ENCODE peak calls at places on chromosome 9, in eight cellular contexts. One of them, this sample, is unnamed.

GRCh38 chr9:127493592-127494303 is 42.4 kb downstream of the LRSAM1 start:
- DNase-seq in activated effector memory CD4-positive, alpha-beta T cell treated with Interleukin-2 at 50 U/mL for 16 hours: no peak
- DNase-seq in DMS153: no peak
- DNase-seq in COLO829: no peak
- DNase-seq in activated gamma-delta T cell treated with Interleukin-2 at 50 U/mL for 16 hours: no peak
- DNase-seq in posterior cingulate gyrus: no peak
- DNase-seq in H7: no peak
- DNase-seq in kidney glomerular epithelial cell: no peak
- DNase-seq in this sample: no peak

GRCh38 chr9:93674580-93675335 is 98.4 kb downstream of the PHF2 start:
- DNase-seq in DMS153: no peak
- DNase-seq in kidney glomerular epithelial cell: no peak
- DNase-seq in COLO829: no peak
- DNase-seq in activated gamma-delta T cell treated with Interleukin-2 at 50 U/mL for 16 hours: peak
- DNase-seq in H7: peak
- DNase-seq in posterior cingulate gyrus: no peak
- DNase-seq in activated effector memory CD4-positive, alpha-beta T cell treated with Interleukin-2 at 50 U/mL for 16 hours: no peak
- DNase-seq in this sample: peak

GRCh38 chr9:132451276-132451675 is 41.3 kb downstream of the CFAP77 start:
- DNase-seq in COLO829: no peak
- DNase-seq in activated gamma-delta T cell treated with Interleukin-2 at 50 U/mL for 16 hours: peak
- DNase-seq in activated effector memory CD4-positive, alpha-beta T cell treated with Interleukin-2 at 50 U/mL for 16 hours: no peak
- DNase-seq in posterior cingulate gyrus: no peak
- DNase-seq in kidney glomerular epithelial cell: no peak
- DNase-seq in DMS153: no peak
- DNase-seq in H7: no peak
- DNase-seq in this sample: no peak

GRCh38 chr9:134809296-134809695 is 71.3 kb upstream of the FCN2 start:
- DNase-seq in posterior cingulate gyrus: no peak
- DNase-seq in activated gamma-delta T cell treated with Interleukin-2 at 50 U/mL for 16 hours: no peak
- DNase-seq in COLO829: no peak
- DNase-seq in H7: no peak
- DNase-seq in kidney glomerular epithelial cell: no peak
- DNase-seq in DMS153: no peak
- DNase-seq in activated effector memory CD4-positive, alpha-beta T cell treated with Interleukin-2 at 50 U/mL for 16 hours: no peak
- DNase-seq in this sample: no peak

GRCh38 chr9:129569506-129570449 is 51.1 kb downstream of the C9orf50 start:
- DNase-seq in posterior cingulate gyrus: no peak
- DNase-seq in activated effector memory CD4-positive, alpha-beta T cell treated with Interleukin-2 at 50 U/mL for 16 hours: no peak
- DNase-seq in activated gamma-delta T cell treated with Interleukin-2 at 50 U/mL for 16 hours: no peak
- DNase-seq in H7: peak
- DNase-seq in kidney glomerular epithelial cell: no peak
- DNase-seq in COLO829: no peak
- DNase-seq in DMS153: no peak
- DNase-seq in this sample: peak

GRCh38 chr9:35679766-35680330 is 6.1 kb downstream of the CA9 start:
- DNase-seq in H7: no peak
- DNase-seq in activated effector memory CD4-positive, alpha-beta T cell treated with Interleukin-2 at 50 U/mL for 16 hours: no peak
- DNase-seq in posterior cingulate gyrus: no peak
- DNase-seq in kidney glomerular epithelial cell: no peak
- DNase-seq in COLO829: no peak
- DNase-seq in activated gamma-delta T cell treated with Interleukin-2 at 50 U/mL for 16 hours: no peak
- DNase-seq in DMS153: no peak
- DNase-seq in this sample: no peak

GRCh38 chr9:20225841-20226240 is 396.5 kb downstream of the MLLT3 start:
- DNase-seq in kidney glomerular epithelial cell: no peak
- DNase-seq in COLO829: no peak
- DNase-seq in activated gamma-delta T cell treated with Interleukin-2 at 50 U/mL for 16 hours: no peak
- DNase-seq in DMS153: no peak
- DNase-seq in activated effector memory CD4-positive, alpha-beta T cell treated with Interleukin-2 at 50 U/mL for 16 hours: no peak
- DNase-seq in posterior cingulate gyrus: no peak
- DNase-seq in H7: no peak
- DNase-seq in this sample: no peak

GRCh38 chr9:113154471-113154870 is 3.7 kb downstream of the SLC31A2 start:
- DNase-seq in posterior cingulate gyrus: peak
- DNase-seq in H7: no peak
- DNase-seq in DMS153: no peak
- DNase-seq in activated effector memory CD4-positive, alpha-beta T cell treated with Interleukin-2 at 50 U/mL for 16 hours: no peak
- DNase-seq in COLO829: no peak
- DNase-seq in kidney glomerular epithelial cell: peak
- DNase-seq in activated gamma-delta T cell treated with Interleukin-2 at 50 U/mL for 16 hours: no peak
- DNase-seq in this sample: no peak

GRCh38 chr9:82404484-82405280 is 416.1 kb downstream of the SPATA31D1 start:
- DNase-seq in H7: no peak
- DNase-seq in activated gamma-delta T cell treated with Interleukin-2 at 50 U/mL for 16 hours: no peak
- DNase-seq in kidney glomerular epithelial cell: no peak
- DNase-seq in activated effector memory CD4-positive, alpha-beta T cell treated with Interleukin-2 at 50 U/mL for 16 hours: no peak
- DNase-seq in COLO829: peak
- DNase-seq in posterior cingulate gyrus: no peak
- DNase-seq in DMS153: no peak
- DNase-seq in this sample: no peak

GRCh38 chr9:3954950-3955670 is 344.8 kb downstream of the GLIS3 start:
- DNase-seq in activated gamma-delta T cell treated with Interleukin-2 at 50 U/mL for 16 hours: no peak
- DNase-seq in activated effector memory CD4-positive, alpha-beta T cell treated with Interleukin-2 at 50 U/mL for 16 hours: no peak
- DNase-seq in kidney glomerular epithelial cell: no peak
- DNase-seq in posterior cingulate gyrus: no peak
- DNase-seq in H7: peak
- DNase-seq in DMS153: no peak
- DNase-seq in COLO829: no peak
- DNase-seq in this sample: peak

GRCh38 chr9:131635285-131635684 is 90.0 kb downstream of the PRRT1B start:
- DNase-seq in kidney glomerular epithelial cell: peak
- DNase-seq in posterior cingulate gyrus: no peak
- DNase-seq in COLO829: peak
- DNase-seq in DMS153: peak
- DNase-seq in activated effector memory CD4-positive, alpha-beta T cell treated with Interleukin-2 at 50 U/mL for 16 hours: peak
- DNase-seq in activated gamma-delta T cell treated with Interleukin-2 at 50 U/mL for 16 hours: peak
- DNase-seq in H7: peak
- DNase-seq in this sample: peak

GRCh38 chr9:5621327-5621726 is 7.6 kb upstream of the RIC1 start:
- DNase-seq in activated gamma-delta T cell treated with Interleukin-2 at 50 U/mL for 16 hours: no peak
- DNase-seq in posterior cingulate gyrus: no peak
- DNase-seq in COLO829: peak
- DNase-seq in activated effector memory CD4-positive, alpha-beta T cell treated with Interleukin-2 at 50 U/mL for 16 hours: no peak
- DNase-seq in H7: no peak
- DNase-seq in DMS153: no peak
- DNase-seq in kidney glomerular epithelial cell: no peak
- DNase-seq in this sample: no peak

GRCh38 chr9:2116073-2116472 is 100.9 kb downstream of the SMARCA2 start:
- DNase-seq in kidney glomerular epithelial cell: no peak
- DNase-seq in H7: peak
- DNase-seq in COLO829: no peak
- DNase-seq in posterior cingulate gyrus: no peak
- DNase-seq in DMS153: no peak
- DNase-seq in activated effector memory CD4-positive, alpha-beta T cell treated with Interleukin-2 at 50 U/mL for 16 hours: no peak
- DNase-seq in activated gamma-delta T cell treated with Interleukin-2 at 50 U/mL for 16 hours: no peak
- DNase-seq in this sample: peak

GRCh38 chr9:121059998-121060636 is 10.0 kb upstream of the C5 start:
- DNase-seq in COLO829: peak
- DNase-seq in H7: peak
- DNase-seq in activated gamma-delta T cell treated with Interleukin-2 at 50 U/mL for 16 hours: peak
- DNase-seq in activated effector memory CD4-positive, alpha-beta T cell treated with Interleukin-2 at 50 U/mL for 16 hours: no peak
- DNase-seq in DMS153: peak
- DNase-seq in kidney glomerular epithelial cell: peak
- DNase-seq in posterior cingulate gyrus: no peak
- DNase-seq in this sample: peak

GRCh38 chr9:36165766-36166149 is 3.4 kb upstream of the CCIN start:
- DNase-seq in posterior cingulate gyrus: no peak
- DNase-seq in activated effector memory CD4-positive, alpha-beta T cell treated with Interleukin-2 at 50 U/mL for 16 hours: no peak
- DNase-seq in activated gamma-delta T cell treated with Interleukin-2 at 50 U/mL for 16 hours: no peak
- DNase-seq in H7: no peak
- DNase-seq in kidney glomerular epithelial cell: peak
- DNase-seq in COLO829: no peak
- DNase-seq in DMS153: no peak
- DNase-seq in this sample: no peak

GRCh38 chr9:115142502-115143265 is 24.7 kb upstream of the TNC start:
- DNase-seq in H7: no peak
- DNase-seq in activated gamma-delta T cell treated with Interleukin-2 at 50 U/mL for 16 hours: no peak
- DNase-seq in kidney glomerular epithelial cell: no peak
- DNase-seq in COLO829: peak
- DNase-seq in activated effector memory CD4-positive, alpha-beta T cell treated with Interleukin-2 at 50 U/mL for 16 hours: no peak
- DNase-seq in posterior cingulate gyrus: peak
- DNase-seq in DMS153: no peak
- DNase-seq in this sample: no peak

GRCh38 chr9:78669591-78669990 is 372.7 kb downstream of the PSAT1 start:
- DNase-seq in COLO829: no peak
- DNase-seq in DMS153: no peak
- DNase-seq in posterior cingulate gyrus: no peak
- DNase-seq in H7: no peak
- DNase-seq in kidney glomerular epithelial cell: peak
- DNase-seq in activated effector memory CD4-positive, alpha-beta T cell treated with Interleukin-2 at 50 U/mL for 16 hours: no peak
- DNase-seq in activated gamma-delta T cell treated with Interleukin-2 at 50 U/mL for 16 hours: no peak
- DNase-seq in this sample: no peak

GRCh38 chr9:112322701-112323377 is 10.6 kb downstream of the PTBP3 start:
- DNase-seq in DMS153: no peak
- DNase-seq in kidney glomerular epithelial cell: no peak
- DNase-seq in posterior cingulate gyrus: no peak
- DNase-seq in activated gamma-delta T cell treated with Interleukin-2 at 50 U/mL for 16 hours: no peak
- DNase-seq in H7: no peak
- DNase-seq in COLO829: no peak
- DNase-seq in activated effector memory CD4-positive, alpha-beta T cell treated with Interleukin-2 at 50 U/mL for 16 hours: no peak
- DNase-seq in this sample: no peak

GRCh38 chr9:16871358-16872151 is 1.1 kb upstream of the BNC2 start:
- DNase-seq in activated gamma-delta T cell treated with Interleukin-2 at 50 U/mL for 16 hours: no peak
- DNase-seq in posterior cingulate gyrus: no peak
- DNase-seq in COLO829: no peak
- DNase-seq in activated effector memory CD4-positive, alpha-beta T cell treated with Interleukin-2 at 50 U/mL for 16 hours: no peak
- DNase-seq in kidney glomerular epithelial cell: peak
- DNase-seq in DMS153: no peak
- DNase-seq in H7: peak
- DNase-seq in this sample: peak

GRCh38 chr9:116777116-116777515 is 90.0 kb downstream of the TRIM32 start:
- DNase-seq in COLO829: no peak
- DNase-seq in activated effector memory CD4-positive, alpha-beta T cell treated with Interleukin-2 at 50 U/mL for 16 hours: no peak
- DNase-seq in DMS153: no peak
- DNase-seq in activated gamma-delta T cell treated with Interleukin-2 at 50 U/mL for 16 hours: no peak
- DNase-seq in H7: no peak
- DNase-seq in kidney glomerular epithelial cell: no peak
- DNase-seq in posterior cingulate gyrus: no peak
- DNase-seq in this sample: no peak

GRCh38 chr9:126982215-126983002 is 67.8 kb downstream of the RALGPS1 start:
- DNase-seq in COLO829: no peak
- DNase-seq in DMS153: no peak
- DNase-seq in kidney glomerular epithelial cell: no peak
- DNase-seq in H7: no peak
- DNase-seq in posterior cingulate gyrus: no peak
- DNase-seq in activated gamma-delta T cell treated with Interleukin-2 at 50 U/mL for 16 hours: no peak
- DNase-seq in activated effector memory CD4-positive, alpha-beta T cell treated with Interleukin-2 at 50 U/mL for 16 hours: no peak
- DNase-seq in this sample: no peak

GRCh38 chr9:26655166-26655565 is 237.4 kb downstream of the CAAP1 start:
- DNase-seq in DMS153: no peak
- DNase-seq in activated gamma-delta T cell treated with Interleukin-2 at 50 U/mL for 16 hours: no peak
- DNase-seq in COLO829: no peak
- DNase-seq in H7: no peak
- DNase-seq in activated effector memory CD4-positive, alpha-beta T cell treated with Interleukin-2 at 50 U/mL for 16 hours: no peak
- DNase-seq in posterior cingulate gyrus: no peak
- DNase-seq in kidney glomerular epithelial cell: no peak
- DNase-seq in this sample: no peak

GRCh38 chr9:13758876-13759275 is 479.4 kb upstream of the MPDZ start:
- DNase-seq in posterior cingulate gyrus: no peak
- DNase-seq in kidney glomerular epithelial cell: no peak
- DNase-seq in COLO829: no peak
- DNase-seq in DMS153: no peak
- DNase-seq in activated gamma-delta T cell treated with Interleukin-2 at 50 U/mL for 16 hours: no peak
- DNase-seq in activated effector memory CD4-positive, alpha-beta T cell treated with Interleukin-2 at 50 U/mL for 16 hours: no peak
- DNase-seq in H7: no peak
- DNase-seq in this sample: no peak

GRCh38 chr9:137138701-137139467 is at the start of gene GRIN1:
- DNase-seq in kidney glomerular epithelial cell: no peak
- DNase-seq in posterior cingulate gyrus: peak
- DNase-seq in activated gamma-delta T cell treated with Interleukin-2 at 50 U/mL for 16 hours: peak
- DNase-seq in activated effector memory CD4-positive, alpha-beta T cell treated with Interleukin-2 at 50 U/mL for 16 hours: no peak
- DNase-seq in H7: peak
- DNase-seq in COLO829: no peak
- DNase-seq in DMS153: no peak
- DNase-seq in this sample: peak

GRCh38 chr9:75482566-75482965 is 394.3 kb downstream of the OSTF1 start:
- DNase-seq in activated gamma-delta T cell treated with Interleukin-2 at 50 U/mL for 16 hours: no peak
- DNase-seq in DMS153: no peak
- DNase-seq in kidney glomerular epithelial cell: no peak
- DNase-seq in activated effector memory CD4-positive, alpha-beta T cell treated with Interleukin-2 at 50 U/mL for 16 hours: no peak
- DNase-seq in posterior cingulate gyrus: no peak
- DNase-seq in COLO829: no peak
- DNase-seq in H7: peak
- DNase-seq in this sample: no peak

GRCh38 chr9:78826521-78826920 is 529.6 kb downstream of the PSAT1 start:
- DNase-seq in activated gamma-delta T cell treated with Interleukin-2 at 50 U/mL for 16 hours: no peak
- DNase-seq in activated effector memory CD4-positive, alpha-beta T cell treated with Interleukin-2 at 50 U/mL for 16 hours: no peak
- DNase-seq in posterior cingulate gyrus: no peak
- DNase-seq in COLO829: no peak
- DNase-seq in DMS153: no peak
- DNase-seq in H7: no peak
- DNase-seq in kidney glomerular epithelial cell: no peak
- DNase-seq in this sample: no peak

GRCh38 chr9:29697011-29697410 is 2123.7 kb upstream of the C9orf72 start:
- DNase-seq in activated effector memory CD4-positive, alpha-beta T cell treated with Interleukin-2 at 50 U/mL for 16 hours: no peak
- DNase-seq in COLO829: no peak
- DNase-seq in kidney glomerular epithelial cell: peak
- DNase-seq in activated gamma-delta T cell treated with Interleukin-2 at 50 U/mL for 16 hours: no peak
- DNase-seq in posterior cingulate gyrus: no peak
- DNase-seq in H7: no peak
- DNase-seq in DMS153: no peak
- DNase-seq in this sample: no peak

GRCh38 chr9:25964239-25964638 is 286.0 kb upstream of the TUSC1 start:
- DNase-seq in posterior cingulate gyrus: peak
- DNase-seq in activated gamma-delta T cell treated with Interleukin-2 at 50 U/mL for 16 hours: no peak
- DNase-seq in kidney glomerular epithelial cell: peak
- DNase-seq in H7: peak
- DNase-seq in COLO829: peak
- DNase-seq in activated effector memory CD4-positive, alpha-beta T cell treated with Interleukin-2 at 50 U/mL for 16 hours: no peak
- DNase-seq in DMS153: peak
- DNase-seq in this sample: peak

GRCh38 chr9:125510980-125511379 is 196.0 kb downstream of the MAPKAP1 start:
- DNase-seq in activated effector memory CD4-positive, alpha-beta T cell treated with Interleukin-2 at 50 U/mL for 16 hours: no peak
- DNase-seq in DMS153: no peak
- DNase-seq in posterior cingulate gyrus: no peak
- DNase-seq in COLO829: no peak
- DNase-seq in activated gamma-delta T cell treated with Interleukin-2 at 50 U/mL for 16 hours: no peak
- DNase-seq in H7: no peak
- DNase-seq in kidney glomerular epithelial cell: no peak
- DNase-seq in this sample: no peak

GRCh38 chr9:3896576-3896975 is 370.8 kb upstream of the RFX3 start:
- DNase-seq in kidney glomerular epithelial cell: no peak
- DNase-seq in COLO829: no peak
- DNase-seq in activated effector memory CD4-positive, alpha-beta T cell treated with Interleukin-2 at 50 U/mL for 16 hours: no peak
- DNase-seq in DMS153: no peak
- DNase-seq in posterior cingulate gyrus: no peak
- DNase-seq in activated gamma-delta T cell treated with Interleukin-2 at 50 U/mL for 16 hours: no peak
- DNase-seq in H7: no peak
- DNase-seq in this sample: no peak

GRCh38 chr9:98781588-98782383 is 14.6 kb downstream of the ANKS6 start:
- DNase-seq in kidney glomerular epithelial cell: no peak
- DNase-seq in activated gamma-delta T cell treated with Interleukin-2 at 50 U/mL for 16 hours: no peak
- DNase-seq in activated effector memory CD4-positive, alpha-beta T cell treated with Interleukin-2 at 50 U/mL for 16 hours: no peak
- DNase-seq in posterior cingulate gyrus: no peak
- DNase-seq in DMS153: no peak
- DNase-seq in H7: no peak
- DNase-seq in COLO829: no peak
- DNase-seq in this sample: no peak

GRCh38 chr9:77546391-77546790 is 101.7 kb downstream of the GNA14 start:
- DNase-seq in activated effector memory CD4-positive, alpha-beta T cell treated with Interleukin-2 at 50 U/mL for 16 hours: no peak
- DNase-seq in posterior cingulate gyrus: no peak
- DNase-seq in kidney glomerular epithelial cell: no peak
- DNase-seq in DMS153: no peak
- DNase-seq in activated gamma-delta T cell treated with Interleukin-2 at 50 U/mL for 16 hours: no peak
- DNase-seq in H7: no peak
- DNase-seq in COLO829: no peak
- DNase-seq in this sample: no peak

GRCh38 chr9:128552744-128553221 is 396 bp downstream of the SPTAN1 start:
- DNase-seq in activated effector memory CD4-positive, alpha-beta T cell treated with Interleukin-2 at 50 U/mL for 16 hours: peak
- DNase-seq in DMS153: no peak
- DNase-seq in posterior cingulate gyrus: peak
- DNase-seq in kidney glomerular epithelial cell: no peak
- DNase-seq in activated gamma-delta T cell treated with Interleukin-2 at 50 U/mL for 16 hours: peak
- DNase-seq in COLO829: no peak
- DNase-seq in H7: peak
- DNase-seq in this sample: no peak

This sample was measured in endodermal cell.